ENCODE peak calls at places on chromosomes 3 and 15, in six cellular contexts. B is esophagus squamous epithelium; A is mesendoderm; X is CD4-positive, alpha-beta T cell; D is OCI-M1; Y is NCI-H1092 treated with DMSO at 0.1 percent for 48 hours. C is an unnamed sample.

GRCh38 chr3:71139501-71139900 is 444.0 kb downstream of the FOXP1 start:
- DNase-seq in B (no peak), A (no peak), X (no peak), D (no peak), Y (no peak), C (no peak)

GRCh38 chr15:74209997-74210573 is 7.5 kb upstream of the STRA6 start:
- DNase-seq in B (no peak), A (no peak), X (no peak), D (no peak), Y (no peak), C (no peak)

GRCh38 chr15:33116218-33116617 is 78.3 kb downstream of the FMN1 start:
- DNase-seq in B (no peak), A (no peak), X (no peak), D (no peak), Y (no peak), C (no peak)

GRCh38 chr15:35596261-35596660 is 50.3 kb upstream of the DPH6 start:
- DNase-seq in B (no peak), A (no peak), X (no peak), D (no peak), Y (no peak), C (no peak)

GRCh38 chr3:11434017-11434526 is 161.9 kb downstream of the ATG7 start:
- DNase-seq in B (no peak), A (no peak), X (no peak), D (no peak), Y (no peak), C (no peak)

GRCh38 chr3:172277151-172277652 is 171.1 kb downstream of the GHSR start:
- DNase-seq in B (no peak), A (no peak), X (no peak), D (no peak), Y (no peak), C (no peak)

GRCh38 chr15:66253643-66254363 is at the start of gene MEGF11:
- DNase-seq in B (no peak), A (peak), X (no peak), D (no peak), Y (peak), C (no peak)

GRCh38 chr15:68559342-68560310 is 19.2 kb upstream of the CORO2B start:
- DNase-seq in B (no peak), A (peak), X (peak), D (peak), Y (peak), C (peak)

GRCh38 chr3:57421336-57421735 is 122.8 kb downstream of the DNAH12 start:
- DNase-seq in B (no peak), A (no peak), X (no peak), D (no peak), Y (no peak), C (no peak)

GRCh38 chr3:39124876-39125836 is 17.7 kb downstream of the TTC21A start:
- DNase-seq in B (no peak), A (peak), X (no peak), D (peak), Y (no peak), C (no peak)

GRCh38 chr3:183158552-183159006 is 4.0 kb downstream of the LAMP3 start:
- DNase-seq in B (no peak), A (peak), X (no peak), D (peak), Y (no peak), C (peak)

GRCh38 chr15:65184305-65184943 is 718 bp downstream of the CLPX start:
- DNase-seq in B (no peak), A (peak), X (peak), D (peak), Y (no peak), C (peak)

GRCh38 chr3:106332884-106333283 is 464.1 kb upstream of the CBLB start:
- DNase-seq in B (no peak), A (peak), X (no peak), D (no peak), Y (no peak), C (peak)

GRCh38 chr3:100591411-100591810 is 18.0 kb upstream of the ADGRG7 start:
- DNase-seq in B (no peak), A (no peak), X (no peak), D (no peak), Y (no peak), C (no peak)

GRCh38 chr15:65773386-65774111 is 18.5 kb downstream of the DENND4A start:
- DNase-seq in B (no peak), A (no peak), X (no peak), D (peak), Y (no peak), C (no peak)

GRCh38 chr15:63288778-63289378 is 11.5 kb downstream of the APH1B start:
- DNase-seq in B (no peak), A (peak), X (no peak), D (peak), Y (peak), C (no peak)

GRCh38 chr15:92896543-92896942 is 3.6 kb upstream of the CHD2 start:
- DNase-seq in B (no peak), A (no peak), X (no peak), D (no peak), Y (no peak), C (no peak)

GRCh38 chr15:69794643-69795461 is 302.9 kb downstream of the TLE3 start:
- DNase-seq in B (no peak), A (peak), X (no peak), D (no peak), Y (no peak), C (no peak)

GRCh38 chr3:113532698-113533533 is 561 bp downstream of the SIDT1 start:
- DNase-seq in B (no peak), A (peak), X (peak), D (no peak), Y (peak), C (peak)